ENCODE peak calls at places on chromosomes 2 and 18, in eight cellular contexts. J is upper lobe of right lung, Y is MM.1S, T is RWPE2, F is endothelial cell of umbilical vein, U is HCT116, C is mucosa of descending colon, W is K562. P is an unnamed sample.
A peak's percentile ranks its signal among the peaks of the same experiment; 100 is the strongest.

GRCh38 chr2:238161291-238162051 is 2.7 kb downstream of the ERFE start:
- DNase-seq in J (peak; percentile 55), Y (no peak), T (peak; percentile 54), F (no peak), U (no peak), C (peak; percentile 24), W (no peak), P (no peak)

GRCh38 chr2:196284033-196284844 is 112.9 kb upstream of the STK17B start:
- DNase-seq in J (no peak), Y (no peak), T (no peak), F (peak; percentile 74), U (no peak), C (no peak), W (no peak), P (peak; percentile 48)

GRCh38 chr18:41850781-41851180 is 104.3 kb upstream of the PIK3C3 start:
- DNase-seq in J (no peak), Y (no peak), T (no peak), F (no peak), U (no peak), C (no peak), W (no peak), P (no peak)

GRCh38 chr2:3606028-3606369 is 11.1 kb downstream of the COLEC11 start:
- DNase-seq in J (peak; percentile 44), Y (no peak), T (no peak), F (no peak), U (no peak), C (no peak), W (no peak), P (no peak)

GRCh38 chr2:191714925-191715324 is 37.0 kb downstream of the NABP1 start:
- DNase-seq in J (no peak), Y (no peak), T (no peak), F (no peak), U (no peak), C (no peak), W (no peak), P (no peak)

GRCh38 chr2:207274541-207274940 is 108.8 kb upstream of the KLF7 start:
- DNase-seq in J (no peak), Y (no peak), T (no peak), F (peak; percentile 88), U (no peak), C (no peak), W (no peak), P (peak; percentile 87)

GRCh38 chr2:226981731-226982373 is 146.0 kb downstream of the RHBDD1 start:
- DNase-seq in J (no peak), Y (no peak), T (no peak), F (no peak), U (no peak), C (no peak), W (peak; percentile 20), P (no peak)

GRCh38 chr18:72922895-72923294 is 55.1 kb upstream of the NETO1 start:
- DNase-seq in J (no peak), Y (no peak), T (no peak), F (no peak), U (no peak), C (no peak), W (no peak), P (no peak)

GRCh38 chr2:175154670-175155082 is 13.3 kb downstream of the ATF2 start:
- DNase-seq in J (no peak), Y (peak; percentile 58), T (no peak), F (no peak), U (peak; percentile 3), C (no peak), W (no peak), P (peak; percentile 69)

GRCh38 chr2:200812122-200813022 is 662 bp downstream of the BZW1 start:
- DNase-seq in J (peak; percentile 91), Y (peak; percentile 65), T (peak; percentile 67), F (peak; percentile 70), U (peak; percentile 15), C (peak; percentile 92), W (peak; percentile 66), P (peak; percentile 67)

GRCh38 chr2:102074167-102074778 is 68.3 kb upstream of the IL1R1 start:
- DNase-seq in J (no peak), Y (no peak), T (no peak), F (no peak), U (no peak), C (no peak), W (no peak), P (no peak)

GRCh38 chr2:31581124-31581795 is 522 bp upstream of the SRD5A2 start:
- DNase-seq in J (no peak), Y (no peak), T (no peak), F (no peak), U (no peak), C (no peak), W (no peak), P (no peak)

GRCh38 chr2:226490172-226490571 is 309.4 kb downstream of the IRS1 start:
- DNase-seq in J (no peak), Y (no peak), T (no peak), F (no peak), U (no peak), C (no peak), W (no peak), P (no peak)

GRCh38 chr18:24446453-24446852 is 14.0 kb upstream of the HRH4 start:
- DNase-seq in J (no peak), Y (peak; percentile 49), T (no peak), F (no peak), U (no peak), C (no peak), W (no peak), P (no peak)

GRCh38 chr2:197306024-197306690 is 4.4 kb downstream of the ANKRD44 start:
- DNase-seq in J (no peak), Y (no peak), T (no peak), F (no peak), U (no peak), C (no peak), W (no peak), P (no peak)

GRCh38 chr18:61637319-61637718 is 255.5 kb downstream of the RNF152 start:
- DNase-seq in J (no peak), Y (no peak), T (no peak), F (no peak), U (no peak), C (peak; percentile 77), W (no peak), P (no peak)

GRCh38 chr2:63057249-63058148 is 6.9 kb downstream of the OTX1 start:
- DNase-seq in J (no peak), Y (no peak), T (no peak), F (peak; percentile 21), U (no peak), C (peak; percentile 23), W (no peak), P (no peak)

GRCh38 chr18:4544131-4544530 is 89.0 kb upstream of the DLGAP1 start:
- DNase-seq in J (no peak), Y (no peak), T (no peak), F (no peak), U (no peak), C (no peak), W (no peak), P (no peak)

GRCh38 chr2:67241453-67241852 is 155.7 kb upstream of the ETAA1 start:
- DNase-seq in J (no peak), Y (no peak), T (no peak), F (no peak), U (no peak), C (no peak), W (no peak), P (no peak)

GRCh38 chr18:76721207-76721996 is 101.0 kb upstream of the ZNF236 start:
- DNase-seq in J (no peak), Y (no peak), T (no peak), F (no peak), U (no peak), C (no peak), W (no peak), P (no peak)

GRCh38 chr2:241011751-241012510 is 13.5 kb downstream of the SNED1 start:
- DNase-seq in J (no peak), Y (no peak), T (no peak), F (no peak), U (no peak), C (no peak), W (no peak), P (no peak)

GRCh38 chr2:17781482-17781881 is 27.5 kb downstream of the GEN1 start:
- DNase-seq in J (no peak), Y (no peak), T (no peak), F (no peak), U (no peak), C (no peak), W (no peak), P (no peak)

GRCh38 chr2:143259368-143259958 is 130.2 kb downstream of the ARHGAP15 start:
- DNase-seq in J (no peak), Y (peak; percentile 65), T (no peak), F (peak; percentile 73), U (peak; percentile 51), C (peak; percentile 39), W (peak; percentile 26), P (peak; percentile 67)
- H3K4me3 ChIP-seq in J (no peak overlapping the region), Y (no peak overlapping the region), T (no peak overlapping the region), F (no peak overlapping the region), U (no peak overlapping the region), C (no peak overlapping the region), W (no peak overlapping the region), P (no peak overlapping the region)

GRCh38 chr2:158666969-158667368 is 128.1 kb upstream of the DAPL1 start:
- DNase-seq in J (no peak), Y (no peak), T (no peak), F (no peak), U (no peak), C (no peak), W (no peak), P (no peak)
- TF ChIP-seq CTCF in J (no peak), Y (no peak), T (no peak), F (no peak), U (no peak), C (no peak), W (no peak), P (no peak)

GRCh38 chr2:214471382-214471781 is 60.5 kb downstream of the VWC2L start:
- DNase-seq in J (no peak), Y (no peak), T (no peak), F (no peak), U (no peak), C (no peak), W (no peak), P (no peak)
- H3K4me3 ChIP-seq in J (no peak overlapping the region), Y (no peak overlapping the region), T (no peak overlapping the region), F (no peak overlapping the region), U (no peak overlapping the region), C (no peak overlapping the region), W (no peak overlapping the region), P (no peak overlapping the region)

GRCh38 chr2:231568785-231569435 is 23.8 kb upstream of the TEX44 start:
- DNase-seq in J (no peak), Y (no peak), T (no peak), F (no peak), U (no peak), C (no peak), W (no peak), P (no peak)

GRCh38 chr2:231567159-231567558 is 25.5 kb upstream of the TEX44 start:
- DNase-seq in J (no peak), Y (no peak), T (no peak), F (no peak), U (no peak), C (no peak), W (no peak), P (no peak)

GRCh38 chr2:231568098-231568784 is 24.4 kb upstream of the TEX44 start:
- DNase-seq in J (no peak), Y (no peak), T (no peak), F (no peak), U (no peak), C (no peak), W (no peak), P (no peak)

GRCh38 chr2:231565915-231566594 is 26.6 kb upstream of the TEX44 start:
- DNase-seq in J (no peak), Y (no peak), T (no peak), F (no peak), U (no peak), C (no peak), W (no peak), P (no peak)

GRCh38 chr2:231563378-231563961 is 29.2 kb upstream of the TEX44 start:
- DNase-seq in J (no peak), Y (peak; percentile 52), T (no peak), F (peak; percentile 60), U (peak; percentile 65), C (peak; percentile 42), W (peak; percentile 78), P (peak; percentile 46)
- TF ChIP-seq CTCF in J (peak; percentile 67), Y (peak; percentile 46), T (peak; percentile 67), F (peak; percentile 79), U (peak; percentile 67), C (no peak), W (peak; percentile 75), P (peak; percentile 80)